ENCODE peak calls at places on chromosomes 3 and 15, in five cellular contexts. L is K562, T is HCT116, K is HepG2, U is H1. P is an unnamed sample.
A peak's percentile ranks its signal among the peaks of the same experiment; 100 is the strongest.

GRCh38 chr3:24519368-24520100 is 24.9 kb upstream of the THRB start:
- DNase-seq in L (no peak), T (no peak), K (peak; percentile 59), U (no peak), P (peak; percentile 7)

GRCh38 chr15:26644948-26645347 is 127.9 kb downstream of the GABRB3 start:
- DNase-seq in L (no peak), T (no peak), K (no peak), U (no peak), P (no peak)

GRCh38 chr3:66039590-66039887 is 821 bp upstream of the MAGI1 start:
- DNase-seq in L (peak; percentile 16), T (no peak), K (peak; percentile 24), U (no peak), P (no peak)

GRCh38 chr3:31670136-31670535 is 137.4 kb downstream of the STT3B start:
- DNase-seq in L (no peak), T (no peak), K (no peak), U (no peak), P (no peak)

GRCh38 chr3:10557783-10558373 is 52.5 kb upstream of the ATP2B2 start:
- DNase-seq in L (no peak), T (no peak), K (no peak), U (peak; percentile 23), P (no peak)

GRCh38 chr3:172285844-172286243 is 162.4 kb downstream of the GHSR start:
- DNase-seq in L (no peak), T (no peak), K (no peak), U (no peak), P (no peak)

GRCh38 chr3:150237490-150237889 is 170.6 kb upstream of the TSC22D2 start:
- DNase-seq in L (no peak), T (peak; percentile 22), K (no peak), U (no peak), P (no peak)

GRCh38 chr3:32175607-32176197 is 62.8 kb upstream of the CMTM8 start:
- DNase-seq in L (peak; percentile 77), T (peak; percentile 74), K (peak; percentile 60), U (peak; percentile 67), P (no peak)

GRCh38 chr3:6120786-6121185 is 740.1 kb upstream of the GRM7 start:
- DNase-seq in L (no peak), T (no peak), K (no peak), U (no peak), P (no peak)

GRCh38 chr3:118977118-118977517 is 57.5 kb downstream of the IGSF11 start:
- DNase-seq in L (no peak), T (no peak), K (no peak), U (no peak), P (no peak)

GRCh38 chr3:23263796-23264195 is 60.7 kb downstream of the UBE2E2 start:
- DNase-seq in L (no peak), T (no peak), K (no peak), U (no peak), P (no peak)

GRCh38 chr15:77247116-77247515 is 172.8 kb downstream of the PEAK1 start:
- DNase-seq in L (no peak), T (no peak), K (no peak), U (no peak), P (no peak)

GRCh38 chr3:52216585-52217408 is 8.6 kb downstream of the TLR9 start:
- DNase-seq in L (no peak), T (peak; percentile 84), K (no peak), U (no peak), P (no peak)

GRCh38 chr3:46903341-46904302 is 26.1 kb downstream of the PTH1R start:
- DNase-seq in L (peak; percentile 71), T (no peak), K (no peak), U (no peak), P (no peak)

GRCh38 chr3:158728851-158729250 is 3.4 kb downstream of the RARRES1 start:
- DNase-seq in L (no peak), T (no peak), K (no peak), U (no peak), P (no peak)
- TF ChIP-seq SRF in L (no peak), T (no peak), K (no peak), U (no peak), P (no peak)

GRCh38 chr3:181631901-181632300 is 79.8 kb upstream of the SOX2 start:
- DNase-seq in L (no peak), T (no peak), K (no peak), U (no peak), P (no peak)
- TF ChIP-seq SRF in L (no peak), T (no peak), K (no peak), U (no peak), P (no peak)

DNA sequence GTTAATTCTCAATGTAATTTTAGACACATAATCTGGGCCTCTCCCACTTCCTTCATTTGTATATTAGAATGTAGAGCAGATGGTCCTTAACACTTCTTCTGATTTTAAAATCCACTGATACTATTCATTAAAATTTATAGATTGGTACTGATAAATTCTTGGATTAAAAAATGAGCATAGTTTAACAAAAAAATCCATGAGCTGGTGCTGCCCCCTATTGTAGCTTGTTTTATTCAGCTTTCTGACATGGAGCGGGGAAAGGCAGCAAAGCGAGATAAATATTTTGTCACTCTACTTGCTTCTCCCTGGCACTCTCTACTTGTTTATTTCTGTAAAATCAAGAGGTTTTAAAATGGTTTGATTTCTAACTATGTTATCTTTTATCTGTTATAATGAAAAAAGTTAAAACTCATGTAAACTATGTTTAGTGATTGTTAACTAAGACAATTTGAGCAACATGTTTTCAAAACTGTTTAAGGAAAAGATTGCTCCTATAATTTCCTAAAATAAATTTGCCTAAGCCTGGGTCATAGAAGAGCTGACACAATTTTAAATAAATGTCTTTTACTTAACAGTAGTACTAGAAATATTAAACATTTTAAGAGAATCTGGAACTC is 26.5 kb upstream of the PLOD2 start:
- DNase-seq in L (no peak), T (peak; percentile 29), K (no peak), U (no peak), P (no peak)
- TF ChIP-seq SRF in L (no peak), T (no peak), K (no peak), U (no peak), P (no peak)

GRCh38 chr15:51776952-51777574 is 25.7 kb downstream of the TMOD2 start:
- DNase-seq in L (peak; percentile 71), T (peak; percentile 64), K (peak; percentile 74), U (peak; percentile 63), P (peak; percentile 43)
- TF ChIP-seq SRF in L (no peak), T (no peak), K (no peak), U (no peak), P (no peak)

P was measured in GM12878.